ENCODE peak calls at places on chromosomes 6 and 20, in seven cellular contexts. H is mucosa of descending colon, M is coronary artery, A is neural progenitor cell, P is A549, U is skeletal muscle cell, K is adipocyte. I is an unnamed sample.

GRCh38 chr20:652611-653109 is 340 bp downstream of the SRXN1 start:
- DNase-seq in K (no peak), A (no peak), P (no peak), U (no peak), M (no peak), H (peak), I (peak)

GRCh38 chr20:47273591-47274235 is 82.8 kb downstream of the ZMYND8 start:
- DNase-seq in A (no peak), P (peak), H (no peak), M (no peak), U (no peak), K (peak), I (no peak)

GRCh38 chr6:125791151-125791819 is 525 bp downstream of the NCOA7 start:
- DNase-seq in M (peak), K (peak), H (peak), U (no peak), A (peak), P (peak), I (peak)

GRCh38 chr6:12476484-12476883 is 186.3 kb downstream of the EDN1 start:
- DNase-seq in P (no peak), A (no peak), M (no peak), U (no peak), K (no peak), H (no peak), I (no peak)

GRCh38 chr20:23082846-23083552 is 3.1 kb downstream of the CD93 start:
- DNase-seq in U (no peak), P (no peak), H (no peak), M (peak), K (no peak), A (no peak), I (no peak)

GRCh38 chr6:148593130-148593812 is 153.6 kb upstream of the UST start:
- DNase-seq in A (no peak), U (peak), H (no peak), K (peak), M (no peak), P (no peak), I (no peak)

GRCh38 chr20:37567671-37568588 is 40.3 kb upstream of the BLCAP start:
- DNase-seq in M (no peak), A (peak), U (peak), H (no peak), P (no peak), K (peak), I (no peak)

GRCh38 chr6:113361014-113361645 is 496.0 kb upstream of the MARCKS start:
- DNase-seq in M (no peak), U (no peak), P (no peak), H (no peak), K (peak), A (no peak), I (no peak)

DNA sequence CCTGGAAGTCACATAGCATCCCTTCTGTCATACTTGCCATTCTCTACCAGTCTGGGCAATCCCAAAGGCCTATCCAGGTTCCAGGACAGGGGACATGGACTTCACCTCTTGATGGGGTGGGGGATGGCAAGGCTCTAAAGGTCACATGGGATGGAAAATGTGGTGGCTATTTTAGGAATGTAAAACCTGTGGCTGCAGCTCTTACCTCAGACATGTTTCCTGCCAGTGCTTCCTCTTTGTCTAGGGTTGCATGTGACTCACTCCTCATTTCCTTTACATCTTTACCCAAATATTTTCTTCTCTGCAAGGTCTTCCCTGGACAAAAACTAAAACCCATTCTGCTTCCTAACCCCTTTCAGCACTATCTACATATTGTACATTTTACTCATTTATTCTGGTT is 135.7 kb downstream of the BTBD3 start:
- DNase-seq in K (peak), U (no peak), P (no peak), H (no peak), M (no peak), A (no peak), I (no peak)
- H3K4me3 ChIP-seq in K (no peak), U (no peak), P (no peak), H (no peak), M (no peak), A (no peak), I (no peak)

GRCh38 chr6:33204165-33204414 is 365 bp upstream of the HSD17B8 start:
- DNase-seq in K (no peak), A (no peak), U (no peak), M (no peak), P (no peak), H (no peak), I (no peak)

GRCh38 chr6:33206027-33206863 is 1.8 kb downstream of the HSD17B8 start:
- DNase-seq in P (no peak), M (no peak), H (no peak), A (no peak), U (no peak), K (no peak), I (no peak)

GRCh38 chr6:33206864-33207568 is 1.3 kb upstream of the RING1 start:
- DNase-seq in P (no peak), U (no peak), M (no peak), K (peak), A (peak), H (peak), I (no peak)

GRCh38 chr6:33204415-33205171 is at the start of gene HSD17B8:
- DNase-seq in A (peak), H (peak), U (peak), M (peak), K (peak), P (peak), I (peak)

GRCh38 chr6:33205172-33206026 is 944 bp downstream of the HSD17B8 start:
- DNase-seq in P (peak), M (no peak), U (no peak), A (peak), K (no peak), H (no peak), I (no peak)
- H3K4me3 ChIP-seq in P (peak), M (peak), U (peak), A (peak), K (peak), H (no peak), I (peak)

GRCh38 chr6:119076173-119076965 is 2.1 kb downstream of the FAM184A start:
- DNase-seq in H (no peak), U (no peak), P (no peak), A (no peak), K (no peak), M (no peak), I (no peak)
- H3K4me3 ChIP-seq in H (no peak), U (no peak), P (no peak), A (no peak), K (no peak), M (no peak), I (peak)

GRCh38 chr6:17439243-17439993 is 46.0 kb downstream of the CAP2 start:
- DNase-seq in A (no peak), K (no peak), M (no peak), P (no peak), H (no peak), U (no peak), I (no peak)
- H3K4me3 ChIP-seq in A (no peak), K (no peak), M (peak), P (no peak), H (no peak), U (no peak), I (no peak)

GRCh38 chr20:53365676-53366075 is 228.0 kb downstream of the ZNF217 start:
- DNase-seq in A (no peak), H (no peak), U (no peak), M (no peak), K (no peak), P (no peak), I (no peak)

GRCh38 chr20:53360815-53361214 is 232.8 kb downstream of the ZNF217 start:
- DNase-seq in U (no peak), M (no peak), P (no peak), K (no peak), A (peak), H (no peak), I (no peak)

GRCh38 chr20:53364617-53365016 is 229.0 kb downstream of the ZNF217 start:
- DNase-seq in K (no peak), H (no peak), M (no peak), U (no peak), A (no peak), P (no peak), I (no peak)

DNA sequence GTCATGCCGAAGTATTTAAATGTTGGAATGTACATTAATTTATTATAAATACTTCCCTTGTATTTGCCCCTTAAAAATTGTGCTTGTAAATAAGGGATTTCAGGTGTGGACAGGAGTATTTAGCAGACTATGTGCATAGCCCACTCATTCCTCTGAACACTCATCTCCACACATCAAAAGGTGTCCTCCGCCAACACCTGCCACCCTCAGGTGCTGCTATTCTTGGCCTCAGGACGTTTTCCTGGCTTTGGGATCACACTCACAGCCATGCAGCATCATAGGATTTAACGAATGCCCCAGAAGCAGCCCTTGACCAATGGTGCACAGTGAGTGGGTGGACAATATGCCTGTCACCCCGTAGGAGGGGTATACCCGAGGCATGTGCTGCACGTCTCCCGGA is 230.9 kb downstream of the ZNF217 start:
- DNase-seq in K (no peak), H (no peak), U (no peak), A (no peak), P (no peak), M (no peak), I (no peak)
- H3K4me3 ChIP-seq in K (no peak), H (no peak), U (no peak), A (no peak), P (no peak), M (no peak), I (no peak)

GRCh38 chr20:39106791-39107190 is 144.6 kb downstream of the DHX35 start:
- DNase-seq in P (no peak), H (no peak), M (no peak), K (no peak), A (no peak), U (no peak), I (no peak)
- H3K4me3 ChIP-seq in P (no peak), H (no peak), M (no peak), K (no peak), A (no peak), U (no peak), I (no peak)

DNA sequence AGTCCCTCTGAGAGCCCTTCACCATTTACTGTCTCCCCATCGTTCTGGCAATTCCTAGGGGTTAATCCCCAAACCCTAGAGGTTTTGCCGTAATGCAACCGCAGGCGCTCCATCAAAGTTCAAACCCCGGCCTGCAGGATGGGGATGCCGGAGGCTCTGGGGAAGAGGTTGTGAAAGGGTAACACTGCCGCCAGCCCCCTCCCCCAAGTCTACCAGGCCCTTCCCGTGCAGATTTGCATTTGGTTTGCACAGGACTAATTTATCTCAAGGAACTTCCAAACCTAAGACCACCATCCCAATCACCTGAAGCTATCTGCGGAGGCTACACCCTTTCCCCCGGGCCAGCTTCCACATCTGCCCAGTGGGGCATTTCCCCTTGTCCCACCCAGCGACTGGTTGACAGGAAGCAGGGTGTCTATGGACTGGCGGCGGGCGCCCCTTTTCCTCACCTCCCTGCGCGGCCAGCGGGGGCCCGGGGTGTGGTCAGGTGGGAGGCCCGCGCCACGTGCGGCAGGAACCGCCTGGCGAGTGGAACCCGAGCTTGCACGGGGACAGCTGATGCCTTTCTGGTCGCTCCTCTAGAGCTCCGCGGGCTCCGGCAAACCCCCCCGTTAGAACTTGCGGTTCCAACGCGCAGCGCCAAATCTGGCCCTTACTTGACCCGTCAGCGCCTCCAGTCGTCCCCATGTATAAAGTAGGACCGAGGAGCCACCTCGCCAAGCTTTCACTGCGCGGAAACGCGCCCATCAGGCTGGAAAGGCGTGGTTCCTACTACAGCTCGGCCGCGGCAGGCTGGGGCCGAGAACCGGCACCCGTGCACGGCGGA is 9.4 kb upstream of the SLC4A11 start:
- DNase-seq in U (no peak), K (no peak), P (no peak), A (peak), H (no peak), M (no peak), I (no peak)
- H3K4me3 ChIP-seq in U (peak), K (peak), P (no peak), A (peak), H (no peak), M (peak), I (peak)

GRCh38 chr20:45039470-45039811 is 61.5 kb downstream of the KCNS1 start:
- DNase-seq in H (no peak), P (no peak), M (no peak), K (no peak), U (no peak), A (no peak), I (no peak)

GRCh38 chr20:45042978-45043377 is 57.9 kb downstream of the KCNS1 start:
- DNase-seq in U (no peak), A (no peak), K (no peak), H (no peak), M (no peak), P (no peak), I (no peak)

GRCh38 chr20:45044084-45044573 is 56.8 kb downstream of the KCNS1 start:
- DNase-seq in A (peak), P (peak), K (peak), M (no peak), H (no peak), U (peak), I (no peak)

GRCh38 chr20:45038747-45039469 is 62.0 kb downstream of the KCNS1 start:
- DNase-seq in K (peak), U (no peak), M (no peak), A (no peak), H (no peak), P (no peak), I (no peak)

GRCh38 chr20:45041464-45042337 is 59.2 kb downstream of the KCNS1 start:
- DNase-seq in A (no peak), U (no peak), H (no peak), M (no peak), P (no peak), K (peak), I (no peak)
- H3K4me3 ChIP-seq in A (no peak), U (no peak), H (no peak), M (no peak), P (no peak), K (no peak), I (no peak)

GRCh38 chr6:47106216-47106615 is 64.1 kb upstream of the ADGRF1 start:
- DNase-seq in P (no peak), M (no peak), U (no peak), K (no peak), H (no peak), A (no peak), I (no peak)

GRCh38 chr6:47106721-47107197 is 64.6 kb upstream of the ADGRF1 start:
- DNase-seq in A (peak), H (no peak), M (no peak), P (no peak), K (no peak), U (no peak), I (no peak)

GRCh38 chr6:47102331-47102730 is 60.2 kb upstream of the ADGRF1 start:
- DNase-seq in A (no peak), M (no peak), U (no peak), P (no peak), H (no peak), K (no peak), I (no peak)

GRCh38 chr6:47105469-47106188 is 63.5 kb upstream of the ADGRF1 start:
- DNase-seq in H (no peak), A (no peak), M (no peak), U (no peak), K (no peak), P (no peak), I (no peak)

GRCh38 chr6:47103931-47104330 is 61.8 kb upstream of the ADGRF1 start:
- DNase-seq in U (no peak), H (no peak), K (peak), M (no peak), A (no peak), P (peak), I (no peak)
- H3K4me3 ChIP-seq in U (no peak), H (no peak), K (no peak), M (no peak), A (no peak), P (no peak), I (no peak)